ENCODE peak calls at places on chromosomes 3 and 15, in eight cellular contexts. V is ovary, K is ELF-1, C is fibroblast of the aortic adventitia, L is thyroid gland, F is retina, A is EL, Y is MV-4-11. U is an unnamed sample.
A peak's percentile ranks its signal among the peaks of the same experiment; 100 is the strongest.

GRCh38 chr3:65039754-65040210 is 352.0 kb upstream of the ADAMTS9 start:
- DNase-seq in V (no peak), K (peak; percentile 90), C (no peak), L (no peak), F (no peak), A (no peak), Y (no peak), U (no peak)

GRCh38 chr3:57783186-57784088 is 27.3 kb downstream of the SLMAP start:
- DNase-seq in V (no peak), K (no peak), C (peak; percentile 74), L (no peak), F (no peak), A (no peak), Y (no peak), U (no peak)

GRCh38 chr15:63506537-63507035 is 2.2 kb downstream of the USP3 start:
- DNase-seq in V (no peak), K (no peak), C (no peak), L (no peak), F (no peak), A (peak; percentile 48), Y (peak; percentile 71), U (no peak)

GRCh38 chr3:175208316-175208715 is 349.2 kb downstream of the NAALADL2 start:
- DNase-seq in V (no peak), K (no peak), C (no peak), L (no peak), F (no peak), A (peak; percentile 16), Y (no peak), U (no peak)

GRCh38 chr3:17033516-17034168 is 148.9 kb downstream of the PLCL2 start:
- DNase-seq in V (no peak), K (no peak), C (peak; percentile 31), L (no peak), F (no peak), A (no peak), Y (peak; percentile 29), U (no peak)

GRCh38 chr3:10336761-10337160 is 15.8 kb upstream of the SEC13 start:
- DNase-seq in V (no peak), K (no peak), C (no peak), L (no peak), F (no peak), A (no peak), Y (no peak), U (no peak)

GRCh38 chr3:38232701-38233100 is 32.9 kb upstream of the SLC22A13 start:
- DNase-seq in V (no peak), K (no peak), C (no peak), L (no peak), F (no peak), A (no peak), Y (peak; percentile 81), U (no peak)

GRCh38 chr3:11847035-11847394 is 330 bp upstream of the TAMM41 start:
- DNase-seq in V (no peak), K (no peak), C (no peak), L (no peak), F (no peak), A (no peak), Y (no peak), U (no peak)

GRCh38 chr15:45180201-45180600 is 7.6 kb downstream of the SHF start:
- DNase-seq in V (no peak), K (no peak), C (no peak), L (no peak), F (no peak), A (no peak), Y (peak; percentile 56), U (no peak)

GRCh38 chr3:52205727-52206372 is 7.9 kb downstream of the ALAS1 start:
- DNase-seq in V (no peak), K (no peak), C (no peak), L (no peak), F (no peak), A (no peak), Y (no peak), U (no peak)

GRCh38 chr15:101187820-101188516 is 63.9 kb downstream of the CHSY1 start:
- DNase-seq in V (peak; percentile 47), K (no peak), C (peak; percentile 99), L (no peak), F (no peak), A (peak; percentile 91), Y (peak; percentile 69), U (no peak)

GRCh38 chr15:63891763-63892123 is 58.0 kb upstream of the HERC1 start:
- DNase-seq in V (no peak), K (no peak), C (no peak), L (no peak), F (no peak), A (no peak), Y (peak; percentile 27), U (no peak)

GRCh38 chr3:50299929-50300680 is 900 bp upstream of the HYAL3 start:
- DNase-seq in V (no peak), K (no peak), C (peak; percentile 63), L (no peak), F (peak; percentile 47), A (no peak), Y (peak; percentile 92), U (no peak)

GRCh38 chr15:75673426-75674247 is 25.9 kb downstream of the SNX33 start:
- DNase-seq in V (peak; percentile 87), K (no peak), C (peak; percentile 80), L (peak; percentile 82), F (no peak), A (peak; percentile 89), Y (no peak), U (peak; percentile 70)

GRCh38 chr3:69385723-69386483 is at the start of gene FRMD4B:
- DNase-seq in V (peak; percentile 40), K (peak; percentile 58), C (no peak), L (peak; percentile 92), F (peak; percentile 87), A (peak; percentile 65), Y (no peak), U (peak; percentile 45)

GRCh38 chr3:14783480-14784086 is 35.2 kb upstream of the FGD5 start:
- DNase-seq in V (no peak), K (no peak), C (no peak), L (no peak), F (no peak), A (no peak), Y (no peak), U (no peak)

GRCh38 chr3:180633722-180634121 is 31.8 kb downstream of the TTC14 start:
- DNase-seq in V (no peak), K (peak; percentile 23), C (no peak), L (no peak), F (peak; percentile 38), A (no peak), Y (no peak), U (no peak)